ENCODE peak calls at places on chromosome 20, in four cellular contexts. C is HCT116, I is SK-N-SH, H is tibial artery. B is an unnamed sample. For H3K4me1, the result is how much of the 10 kb centered on the place peaks cover.

GRCh38 chr20:47704746-47705496 is 80.4 kb downstream of the SULF2 start:
- DNase-seq in C (no peak), H (no peak), I (no peak), B (peak)

GRCh38 chr20:47348539-47349142 is 7.9 kb downstream of the ZMYND8 start:
- DNase-seq in I (no peak), H (no peak), C (no peak), B (no peak)

GRCh38 chr20:10696650-10697049 is 22.9 kb upstream of the JAG1 start:
- DNase-seq in H (no peak), C (no peak), I (no peak), B (peak)

GRCh38 chr20:2521369-2522305 is 12.9 kb upstream of the ZNF343 start:
- DNase-seq in H (no peak), I (peak), C (peak), B (peak)

GRCh38 chr20:62996596-62996982 is 10.2 kb downstream of the BHLHE23 start:
- DNase-seq in I (no peak), C (no peak), H (no peak), B (no peak)

GRCh38 chr20:59191036-59191755 is 27.6 kb downstream of the ZNF831 start:
- DNase-seq in H (no peak), I (no peak), C (no peak), B (no peak)

GRCh38 chr20:4102381-4102780 is 87.0 kb upstream of the RNF24 start:
- DNase-seq in H (no peak), C (no peak), I (no peak), B (no peak)

GRCh38 chr20:9978395-9979004 is 56.3 kb upstream of the ANKEF1 start:
- DNase-seq in C (peak), H (peak), I (peak), B (peak)

GRCh38 chr20:33211817-33212424 is 5.2 kb upstream of the BPIFA3 start:
- DNase-seq in H (no peak), C (peak), I (peak), B (peak)

GRCh38 chr20:12936524-12936923 is 72.2 kb upstream of the SPTLC3 start:
- DNase-seq in H (no peak), C (no peak), I (no peak), B (no peak)

GRCh38 chr20:54221383-54221782 is 13.5 kb downstream of the PFDN4 start:
- DNase-seq in H (no peak), C (no peak), I (no peak), B (no peak)

GRCh38 chr20:60055740-60056139 is 97.5 kb downstream of the CDH26 start:
- DNase-seq in C (no peak), H (peak), I (no peak), B (no peak)

GRCh38 chr20:45449528-45449927 is 20.0 kb upstream of the WFDC2 start:
- DNase-seq in C (no peak), I (no peak), H (no peak), B (no peak)

GRCh38 chr20:59084041-59084841 is 41.7 kb upstream of the PRELID3B start:
- DNase-seq in I (no peak), C (no peak), H (no peak), B (no peak)

GRCh38 chr20:4017051-4017702 is 1.8 kb upstream of the RNF24 start:
- DNase-seq in H (no peak), I (no peak), C (no peak), B (no peak)

GRCh38 chr20:63751471-63752271 is 12.1 kb downstream of the SLC2A4RG start:
- DNase-seq in C (no peak), I (peak), H (no peak), B (no peak)

GRCh38 chr20:703426-703825 is 27.8 kb upstream of the SCRT2 start:
- DNase-seq in I (no peak), C (no peak), H (no peak), B (no peak)

GRCh38 chr20:37323985-37324384 is 22.0 kb upstream of the SRC start:
- DNase-seq in C (no peak), H (no peak), I (no peak), B (no peak)

GRCh38 chr20:14860410-14860814 is 523.0 kb upstream of the FLRT3 start:
- DNase-seq in H (no peak), I (no peak), C (no peak), B (no peak)

GRCh38 chr20:57335392-57335791 is 5.8 kb downstream of the SPO11 start:
- DNase-seq in C (no peak), I (no peak), H (no peak), B (no peak)

GRCh38 chr20:18103497-18103896 is 34.2 kb upstream of the KAT14 start:
- DNase-seq in H (no peak), I (no peak), C (no peak), B (no peak)

GRCh38 chr20:44430270-44431065 is 45.2 kb upstream of the TTPAL start:
- DNase-seq in C (no peak), I (no peak), H (no peak), B (no peak)

GRCh38 chr20:25706793-25707192 is 10.1 kb upstream of the ZNF337 start:
- DNase-seq in I (no peak), C (no peak), H (no peak), B (no peak)

GRCh38 chr20:2507875-2508630 is 662 bp downstream of the ZNF343 start:
- DNase-seq in I (peak), C (no peak), H (no peak), B (peak)

GRCh38 chr20:32159766-32160221 is 47.7 kb downstream of the PLAGL2 start:
- DNase-seq in I (no peak), H (no peak), C (no peak), B (no peak)

GRCh38 chr20:34171640-34172039 is 59.6 kb upstream of the EIF2S2 start:
- DNase-seq in H (no peak), I (peak), C (no peak), B (no peak)

GRCh38 chr20:59222239-59222981 is 58.8 kb downstream of the ZNF831 start:
- DNase-seq in C (peak), I (peak), H (peak), B (peak)

GRCh38 chr20:49278817-49279676 is 1.2 kb upstream of the ZNFX1 start:
- DNase-seq in C (no peak), H (no peak), I (no peak), B (peak)

GRCh38 chr20:64139200-64140081 is 24.8 kb upstream of the MYT1 start:
- DNase-seq in I (peak), H (no peak), C (no peak), B (no peak)

GRCh38 chr20:63522091-63522868 is 1.7 kb downstream of the PPDPF start:
- DNase-seq in I (peak), C (no peak), H (no peak), B (no peak)

GRCh38 chr20:44733341-44734069 is 12.2 kb upstream of the KCNK15 start:
- DNase-seq in H (peak), I (peak), C (peak), B (peak)

GRCh38 chr20:17525650-17526049 is 5.5 kb downstream of the BFSP1 start:
- DNase-seq in H (no peak), C (peak), I (peak), B (no peak)

GRCh38 chr20:61809006-61809770 is 256.5 kb downstream of the TAF4 start:
- DNase-seq in C (no peak), I (no peak), H (no peak), B (no peak)

GRCh38 chr20:61806314-61806713 is 259.4 kb downstream of the TAF4 start:
- DNase-seq in H (no peak), I (no peak), C (no peak), B (no peak)

GRCh38 chr20:61806995-61807394 is 258.7 kb downstream of the TAF4 start:
- DNase-seq in C (no peak), I (no peak), H (no peak), B (no peak)

GRCh38 chr20:61808497-61808896 is 257.2 kb downstream of the TAF4 start:
- DNase-seq in H (no peak), I (no peak), C (no peak), B (peak)

GRCh38 chr20:61807426-61808160 is 258.1 kb downstream of the TAF4 start:
- DNase-seq in H (no peak), I (no peak), C (no peak), B (no peak)
- H3K4me1 ChIP-seq in H (under half), I (under half), C (under half), B (under half)

GRCh38 chr20:20367681-20368413 is at the start of gene INSM1:
- DNase-seq in H (no peak), C (no peak), I (peak), B (peak)
- H3K4me3 ChIP-seq in H (peak), C (no peak), I (no peak), B (peak)

GRCh38 chr20:21352703-21353102 is 44.6 kb downstream of the NKX2-4 start:
- DNase-seq in I (no peak), H (no peak), C (no peak), B (no peak)
- H3K27ac ChIP-seq in I (no peak), H (no peak), C (no peak), B (no peak)

GRCh38 chr20:50287512-50287911 is 96.9 kb downstream of the CEBPB start:
- DNase-seq in I (no peak), C (no peak), H (no peak), B (no peak)
- H3K4me1 ChIP-seq in I (under half), C (half or more), H (half or more), B (under half)